ENCODE peak calls at places on chromosomes 1 and 21, in four cellular contexts. Q is OCI-LY7; N is fibroblast of lung; R is CD4-positive, alpha-beta T cell. P is an unnamed sample.

GRCh38 chr21:18529253-18529652 is 125.7 kb upstream of the TMPRSS15 start:
- DNase-seq in Q (no peak), N (peak; percentile 94), R (no peak), P (no peak)

GRCh38 chr1:201490708-201491131 is 16.2 kb downstream of the CSRP1 start:
- DNase-seq in Q (no peak), N (peak; percentile 41), R (no peak), P (no peak)

GRCh38 chr1:29700522-29700921 is 464.2 kb downstream of the PTPRU start:
- DNase-seq in Q (no peak), N (no peak), R (no peak), P (no peak)

GRCh38 chr1:118101445-118101844 is 83.6 kb downstream of the SPAG17 start:
- DNase-seq in Q (no peak), N (peak; percentile 72), R (no peak), P (no peak)

GRCh38 chr1:117098287-117098890 is 23.2 kb downstream of the TRIM45 start:
- DNase-seq in Q (no peak), N (no peak), R (no peak), P (no peak)

GRCh38 chr1:17696417-17697301 is 58.5 kb upstream of the ACTL8 start:
- DNase-seq in Q (no peak), N (peak; percentile 70), R (no peak), P (peak; percentile 59)

GRCh38 chr1:31669786-31670582 is 25.3 kb upstream of the PEF1 start:
- DNase-seq in Q (peak; percentile 16), N (peak; percentile 62), R (peak; percentile 26), P (peak; percentile 24)

GRCh38 chr1:160997323-160998038 is 23.5 kb downstream of the F11R start:
- DNase-seq in Q (peak; percentile 70), N (peak; percentile 63), R (peak; percentile 47), P (peak; percentile 58)

GRCh38 chr1:215023151-215023832 is 59.2 kb upstream of the KCNK2 start:
- DNase-seq in Q (no peak), N (no peak), R (no peak), P (no peak)

GRCh38 chr1:212286437-212287131 is 1.4 kb downstream of the PPP2R5A start:
- DNase-seq in Q (no peak), N (peak; percentile 27), R (no peak), P (no peak)

GRCh38 chr1:240092301-240093119 is 827 bp downstream of the FMN2 start:
- DNase-seq in Q (no peak), N (peak; percentile 81), R (no peak), P (no peak)

GRCh38 chr1:17586172-17586963 is 46.9 kb downstream of the ARHGEF10L start:
- DNase-seq in Q (no peak), N (peak; percentile 85), R (no peak), P (no peak)

GRCh38 chr21:44049182-44049581 is 37.1 kb downstream of the TRAPPC10 start:
- DNase-seq in Q (no peak), N (no peak), R (no peak), P (no peak)

GRCh38 chr21:46092811-46093667 is 4.9 kb upstream of the COL6A2 start:
- DNase-seq in Q (no peak), N (no peak), R (no peak), P (no peak)

GRCh38 chr1:30658014-30658336 is 65.4 kb downstream of the MATN1 start:
- DNase-seq in Q (no peak), N (no peak), R (no peak), P (no peak)

GRCh38 chr1:241186716-241187115 is 170.3 kb downstream of the RGS7 start:
- DNase-seq in Q (no peak), N (no peak), R (no peak), P (no peak)

GRCh38 chr1:234601217-234602017 is 8.6 kb downstream of the IRF2BP2 start:
- DNase-seq in Q (peak; percentile 68), N (peak; percentile 52), R (peak; percentile 20), P (peak; percentile 43)

GRCh38 chr1:23441446-23442148 is 17.0 kb upstream of the TCEA3 start:
- DNase-seq in Q (no peak), N (no peak), R (no peak), P (no peak)

GRCh38 chr1:155202731-155203515 is 4.8 kb downstream of the THBS3 start:
- DNase-seq in Q (no peak), N (no peak), R (no peak), P (no peak)

GRCh38 chr1:186761358-186761757 is 67.4 kb upstream of the PLA2G4A start:
- DNase-seq in Q (no peak), N (no peak), R (no peak), P (no peak)

GRCh38 chr1:185207178-185207577 is 50.2 kb downstream of the SWT1 start:
- DNase-seq in Q (no peak), N (no peak), R (no peak), P (no peak)

GRCh38 chr1:11158720-11159321 is 30.3 kb upstream of the ANGPTL7 start:
- DNase-seq in Q (no peak), N (peak; percentile 96), R (no peak), P (no peak)

GRCh38 chr1:6273380-6273891 is 12.5 kb upstream of the GPR153 start:
- DNase-seq in Q (no peak), N (peak; percentile 83), R (no peak), P (peak; percentile 56)

GRCh38 chr1:225508538-225509375 is 80.9 kb upstream of the LBR start:
- DNase-seq in Q (no peak), N (peak; percentile 99), R (no peak), P (peak; percentile 99)

GRCh38 chr1:9439074-9439761 is 100.0 kb upstream of the SLC25A33 start:
- DNase-seq in Q (no peak), N (no peak), R (no peak), P (peak; percentile 26)

GRCh38 chr1:194333240-194333639 is 1146.8 kb upstream of the B3GALT2 start:
- DNase-seq in Q (no peak), N (no peak), R (no peak), P (no peak)

GRCh38 chr1:6496360-6496704 is 4.9 kb upstream of the PLEKHG5 start:
- DNase-seq in Q (no peak), N (no peak), R (no peak), P (no peak)

GRCh38 chr1:99595441-99595840 is 50.5 kb upstream of the PALMD start:
- DNase-seq in Q (no peak), N (no peak), R (no peak), P (no peak)

DNA sequence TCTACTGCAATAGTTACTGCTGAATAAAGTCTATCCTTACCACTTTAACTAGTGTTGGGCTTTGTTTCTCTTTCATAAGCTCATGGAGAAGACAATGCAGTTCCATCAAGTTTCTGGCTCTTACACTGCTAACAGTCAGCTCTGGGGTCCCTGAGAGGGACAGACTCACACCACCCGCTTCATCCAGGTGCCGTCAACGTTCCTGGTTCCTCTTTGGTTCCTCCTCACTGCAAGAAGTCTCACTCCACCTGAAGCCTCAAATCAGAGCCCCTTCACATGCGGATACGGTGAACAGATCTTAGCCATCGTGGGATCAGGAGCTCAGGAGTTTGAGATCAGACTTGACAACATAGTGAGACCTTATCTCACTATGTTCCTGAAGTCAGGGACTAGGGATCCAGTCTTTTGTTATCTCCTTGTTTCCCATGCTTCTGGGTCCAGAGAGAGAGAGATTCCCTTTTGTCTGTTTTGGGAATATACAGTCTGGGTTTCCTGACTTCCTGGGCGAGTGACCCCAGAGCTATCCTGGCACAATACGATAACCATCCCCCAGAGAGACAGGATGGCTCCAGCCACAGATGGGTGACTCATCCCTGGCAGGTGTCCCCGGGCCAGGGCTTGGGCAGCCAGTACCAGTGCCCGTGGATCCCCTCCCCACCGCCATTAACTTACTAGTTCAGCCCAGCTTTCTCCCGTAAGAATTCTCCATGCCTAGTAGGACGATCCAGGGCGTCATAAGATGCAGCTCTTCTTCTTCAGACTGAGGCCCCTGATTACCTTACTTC is 14.3 kb upstream of the PCP4 start:
- DNase-seq in Q (no peak), N (no peak), R (no peak), P (no peak)
- H3K9me3 ChIP-seq in Q (no peaks in the 10 kb centered on the region), N (no peaks in the 10 kb centered on the region), R (no peaks in the 10 kb centered on the region), P (peaks cover 6% of the 10 kb centered on the region)

GRCh38 chr1:38628241-38628640 is 231.3 kb downstream of the RRAGC start:
- DNase-seq in Q (no peak), N (no peak), R (no peak), P (no peak)
- H3K9me3 ChIP-seq in Q (no peaks in the 10 kb centered on the region), N (no peaks in the 10 kb centered on the region), R (no peaks in the 10 kb centered on the region), P (no peaks in the 10 kb centered on the region)

GRCh38 chr1:247228133-247228532 is 27.7 kb upstream of the VN1R5 start:
- DNase-seq in Q (no peak), N (peak; percentile 19), R (no peak), P (no peak)

GRCh38 chr1:247222840-247223239 is 33.0 kb upstream of the VN1R5 start:
- DNase-seq in Q (no peak), N (no peak), R (no peak), P (no peak)

DNA sequence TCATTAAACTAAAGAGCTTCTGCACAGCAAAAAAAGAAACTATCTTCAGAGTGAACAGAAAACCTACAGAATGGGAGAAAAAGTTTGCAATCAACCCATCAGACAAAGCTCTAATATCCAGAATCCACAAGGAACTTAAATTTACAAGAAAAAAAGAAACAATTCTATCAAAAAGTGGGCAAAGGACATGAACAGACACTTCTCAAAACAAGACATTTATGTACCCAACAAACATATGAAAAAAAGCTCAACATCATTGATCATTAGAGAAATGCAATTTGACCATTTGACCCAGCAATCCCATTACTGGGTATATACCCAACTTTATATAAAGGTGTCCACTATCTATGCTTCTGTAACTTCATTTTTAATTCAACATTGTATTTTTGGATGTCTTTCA is 31.1 kb upstream of the VN1R5 start:
- DNase-seq in Q (no peak), N (no peak), R (no peak), P (no peak)
- H3K9me3 ChIP-seq in Q (peaks cover 6% of the 10 kb centered on the region), N (no peaks in the 10 kb centered on the region), R (peaks cover 22% of the 10 kb centered on the region), P (no peaks in the 10 kb centered on the region)

GRCh38 chr1:180384606-180385005 is 117.8 kb downstream of the ACBD6 start:
- DNase-seq in Q (no peak), N (no peak), R (no peak), P (no peak)
- H3K9me3 ChIP-seq in Q (peaks cover 37% of the 10 kb centered on the region), N (no peaks in the 10 kb centered on the region), R (peaks cover 54% of the 10 kb centered on the region), P (peaks cover 9% of the 10 kb centered on the region)

DNA sequence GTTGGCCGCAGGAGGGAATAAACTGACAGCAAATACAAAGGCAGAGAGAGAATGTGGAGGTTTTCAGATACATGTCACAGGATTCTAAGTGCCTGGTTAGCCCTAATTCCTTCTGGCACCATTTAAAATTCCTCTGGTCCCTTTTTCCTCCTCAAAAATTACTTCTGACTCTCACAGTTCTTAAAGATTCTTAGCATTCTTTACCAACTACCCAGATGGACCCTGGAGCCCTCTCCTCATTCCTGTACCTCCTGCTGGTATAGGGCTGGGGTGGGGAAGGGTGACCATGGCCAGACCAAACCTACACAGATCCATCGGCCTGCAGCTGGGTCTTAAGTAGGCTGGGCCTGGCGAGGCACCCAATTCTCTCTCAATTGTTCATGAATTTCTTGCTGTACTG is 7.2 kb downstream of the MKNK1 start:
- DNase-seq in Q (no peak), N (no peak), R (no peak), P (no peak)
- H3K9me3 ChIP-seq in Q (no peaks in the 10 kb centered on the region), N (no peaks in the 10 kb centered on the region), R (no peaks in the 10 kb centered on the region), P (no peaks in the 10 kb centered on the region)

GRCh38 chr1:4595341-4596225 is 58.8 kb upstream of the AJAP1 start:
- DNase-seq in Q (no peak), N (no peak), R (no peak), P (no peak)

GRCh38 chr1:4594286-4594991 is 60.0 kb upstream of the AJAP1 start:
- DNase-seq in Q (peak; percentile 31), N (no peak), R (no peak), P (no peak)

GRCh38 chr1:4597020-4597419 is 57.4 kb upstream of the AJAP1 start:
- DNase-seq in Q (no peak), N (no peak), R (no peak), P (no peak)

GRCh38 chr1:4598561-4598960 is 55.8 kb upstream of the AJAP1 start:
- DNase-seq in Q (no peak), N (no peak), R (no peak), P (no peak)

GRCh38 chr1:4596486-4596885 is 57.9 kb upstream of the AJAP1 start:
- DNase-seq in Q (no peak), N (no peak), R (no peak), P (no peak)
- H3K9me3 ChIP-seq in Q (no peaks in the 10 kb centered on the region), N (no peaks in the 10 kb centered on the region), R (no peaks in the 10 kb centered on the region), P (no peaks in the 10 kb centered on the region)

P was measured in HAP-1.